ENCODE peak calls at places on chromosomes 13 and 19, in seven cellular contexts. F is HL-60, S is cardiac fibroblast, W is keratinocyte, C is BE2C, T is mesothelial cell of epicardium, X is PC-3. G is an unnamed sample.

GRCh38 chr13:33257786-33258185 is 27.8 kb downstream of the STARD13 start:
- DNase-seq in W (no peak), T (no peak), C (no peak), S (no peak), F (no peak), X (no peak), G (no peak)

GRCh38 chr19:47776568-47776967 is 1.9 kb upstream of the SELENOW start:
- DNase-seq in C (no peak), X (peak; percentile 60), W (peak; percentile 79), T (no peak), F (no peak), S (no peak), G (no peak)

GRCh38 chr13:33863390-33863789 is 45.4 kb downstream of the RFC3 start:
- DNase-seq in S (no peak), F (no peak), W (no peak), T (no peak), C (no peak), X (no peak), G (no peak)

GRCh38 chr19:15249912-15250634 is 17.8 kb upstream of the EPHX3 start:
- DNase-seq in X (no peak), F (no peak), W (no peak), S (peak; percentile 96), C (no peak), T (no peak), G (no peak)

GRCh38 chr19:4014541-4015491 is 7.3 kb downstream of the PIAS4 start:
- DNase-seq in F (peak; percentile 22), W (no peak), C (peak; percentile 80), S (no peak), X (no peak), T (no peak), G (no peak)

GRCh38 chr19:31214086-31214485 is 135.2 kb downstream of the TSHZ3 start:
- DNase-seq in W (peak; percentile 95), X (peak; percentile 80), C (peak; percentile 40), F (peak; percentile 90), S (peak; percentile 97), T (no peak), G (no peak)

GRCh38 chr19:3483226-3483628 is at the start of gene SMIM44:
- DNase-seq in X (peak; percentile 15), C (no peak), S (no peak), W (no peak), F (no peak), T (no peak), G (peak; percentile 95)

GRCh38 chr19:13544423-13544822 is 38.1 kb upstream of the CACNA1A start:
- DNase-seq in T (no peak), S (no peak), F (no peak), C (no peak), X (no peak), W (no peak), G (no peak)

GRCh38 chr19:14530005-14530348 is 583 bp downstream of the TECR start:
- DNase-seq in W (no peak), S (no peak), X (no peak), C (peak; percentile 34), T (no peak), F (no peak), G (no peak)

GRCh38 chr13:112443191-112444000 is 67.2 kb downstream of the SPACA7 start:
- DNase-seq in S (peak; percentile 2), W (no peak), C (no peak), T (no peak), X (no peak), F (no peak), G (peak; percentile 59)

GRCh38 chr19:45322311-45322710 is 364 bp downstream of the CKM start:
- DNase-seq in S (no peak), X (no peak), C (no peak), T (no peak), F (no peak), W (no peak), G (peak; percentile 62)

GRCh38 chr13:34657716-34658115 is 284.4 kb upstream of the NBEA start:
- DNase-seq in S (no peak), X (peak; percentile 87), W (no peak), F (no peak), T (no peak), C (no peak), G (no peak)

GRCh38 chr13:26914624-26915023 is 154.0 kb upstream of the GPR12 start:
- DNase-seq in C (no peak), F (no peak), X (no peak), S (peak; percentile 6), T (no peak), W (peak; percentile 4), G (peak; percentile 84)

GRCh38 chr19:6476155-6476895 is 5.3 kb downstream of the DENND1C start:
- DNase-seq in T (peak; percentile 64), X (peak; percentile 68), S (peak; percentile 48), C (peak; percentile 95), F (no peak), W (no peak), G (no peak)

GRCh38 chr13:113456116-113456702 is 2.9 kb upstream of the ADPRHL1 start:
- DNase-seq in F (no peak), X (no peak), W (no peak), S (no peak), T (no peak), C (no peak), G (peak; percentile 9)

GRCh38 chr13:113460064-113460555 is 6.8 kb upstream of the ADPRHL1 start:
- DNase-seq in F (no peak), S (no peak), W (no peak), C (no peak), X (no peak), T (no peak), G (peak; percentile 6)

GRCh38 chr13:113457510-113457909 is 4.2 kb upstream of the ADPRHL1 start:
- DNase-seq in C (peak; percentile 80), W (no peak), F (no peak), X (no peak), S (no peak), T (no peak), G (peak; percentile 8)

GRCh38 chr13:113460599-113460998 is 7.3 kb upstream of the ADPRHL1 start:
- DNase-seq in S (no peak), T (no peak), C (no peak), F (no peak), W (no peak), X (no peak), G (no peak)

GRCh38 chr13:113458218-113459065 is 5.2 kb upstream of the ADPRHL1 start:
- DNase-seq in C (peak; percentile 83), T (no peak), F (no peak), X (no peak), W (no peak), S (peak; percentile 29), G (peak; percentile 85)
- TF ChIP-seq CTCF in C (peak; percentile 80), T (peak; percentile 27), F (no peak), X (peak; percentile 49), W (peak; percentile 23), S (peak; percentile 46), G (peak; percentile 95)

DNA sequence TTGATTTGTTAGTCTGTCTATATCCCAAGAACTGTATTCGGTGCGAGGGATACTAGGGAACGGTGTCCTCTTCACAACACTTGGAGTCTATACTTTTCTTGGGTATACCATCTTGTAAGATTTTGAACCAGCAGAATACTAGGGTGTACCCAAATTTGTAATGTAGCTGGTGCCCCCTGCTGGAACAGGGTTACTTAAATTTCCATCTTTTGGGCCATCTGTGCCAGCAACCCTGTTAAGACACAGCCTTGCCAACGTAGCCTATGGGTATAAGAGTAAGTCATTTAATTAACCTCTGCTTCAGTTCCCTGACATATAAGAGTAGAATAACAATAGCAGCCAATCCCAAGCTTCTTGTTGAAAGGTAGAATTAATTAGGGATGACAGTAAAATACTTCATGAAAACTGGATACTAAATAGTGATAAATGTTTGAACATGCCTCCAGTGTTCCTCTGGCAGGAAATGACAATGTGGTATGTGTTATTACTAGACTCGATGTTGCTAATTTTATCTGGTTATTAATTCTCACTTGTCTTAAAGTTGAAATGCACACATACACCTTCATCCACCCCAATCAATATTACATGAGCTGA is 607.6 kb downstream of the FGF9 start:
- DNase-seq in S (peak; percentile 2), W (no peak), T (no peak), F (no peak), X (peak; percentile 44), C (no peak), G (no peak)
- TF ChIP-seq CTCF in S (no peak), W (peak; percentile 34), T (no peak), F (no peak), X (peak; percentile 46), C (no peak), G (no peak)

GRCh38 chr19:19526581-19527370 is 1.9 kb upstream of the YJEFN3 start:
- DNase-seq in C (no peak), T (no peak), X (no peak), W (no peak), S (no peak), F (no peak), G (no peak)

GRCh38 chr19:19524053-19524452 is 4.7 kb upstream of the YJEFN3 start:
- DNase-seq in S (no peak), F (no peak), T (no peak), X (no peak), W (no peak), C (no peak), G (no peak)

GRCh38 chr19:19527674-19528625 is 761 bp upstream of the YJEFN3 start:
- DNase-seq in C (no peak), F (no peak), W (no peak), T (no peak), S (no peak), X (no peak), G (no peak)

GRCh38 chr19:19527371-19527656 is 1.4 kb upstream of the YJEFN3 start:
- DNase-seq in X (no peak), F (no peak), T (no peak), C (no peak), S (no peak), W (no peak), G (no peak)

DNA sequence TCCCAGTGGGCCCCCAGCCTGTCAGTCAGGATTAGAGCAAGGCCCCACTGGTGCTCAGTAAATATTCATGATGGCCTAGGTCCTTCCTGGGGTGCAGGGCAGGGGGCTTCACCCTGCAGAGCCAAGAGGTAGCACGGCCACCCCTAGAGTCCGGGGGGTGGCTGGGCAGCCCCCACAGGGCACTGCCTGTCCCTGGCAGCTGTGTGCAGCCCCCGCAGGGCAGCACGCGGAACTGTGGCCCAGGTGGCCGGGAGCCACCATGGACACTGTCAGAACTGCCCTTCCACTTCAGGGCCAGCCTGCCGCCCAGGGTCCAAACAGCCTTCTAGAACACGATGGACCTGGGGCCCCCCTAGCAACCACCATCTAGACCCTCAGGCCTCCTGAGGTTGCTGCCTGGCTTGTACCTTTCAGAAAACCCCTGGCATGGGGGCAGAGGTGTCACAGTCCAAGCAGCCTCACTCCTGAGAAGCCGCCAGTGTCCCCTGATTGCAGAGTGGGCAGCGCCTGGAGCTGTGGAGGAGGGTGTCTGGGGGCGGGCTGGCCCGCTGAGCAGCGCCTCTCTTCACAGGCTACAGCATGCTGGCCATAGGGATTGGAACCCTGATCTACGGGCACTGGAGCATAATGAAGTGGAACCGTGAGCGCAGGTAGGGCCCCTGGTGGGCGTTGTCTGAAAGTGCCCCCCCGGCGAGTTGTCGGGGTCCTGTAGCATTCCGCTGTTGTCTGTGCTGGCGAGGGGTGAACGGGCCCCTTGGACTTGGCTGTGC is 2.9 kb upstream of the YJEFN3 start:
- DNase-seq in W (no peak), S (no peak), F (no peak), T (no peak), C (no peak), X (no peak), G (no peak)
- TF ChIP-seq CTCF in W (no peak), S (no peak), F (no peak), T (no peak), C (no peak), X (no peak), G (no peak)

GRCh38 chr13:74040200-74040599 is 94.0 kb downstream of the KLF12 start:
- DNase-seq in F (no peak), C (peak; percentile 77), T (peak; percentile 27), W (no peak), X (peak; percentile 31), S (peak; percentile 34), G (peak; percentile 67)
- TF ChIP-seq CTCF in F (peak; percentile 51), C (peak; percentile 92), T (peak; percentile 44), W (peak; percentile 52), X (peak; percentile 58), S (peak; percentile 62), G (peak; percentile 82)

G was measured in WERI-Rb-1.